ENCODE peak calls at places on chromosome 20, in four cellular contexts. H is dorsolateral prefrontal cortex; F is progenitor cell of endocrine pancreas; N is stimulated activated CD4-positive, alpha-beta T cell treated with anti-CD3 and anti-CD28 coated beads, Interleukin-12 subunit alpha, Interleukin-12 subunit beta, amount 100 ng/mL, for 4 hours. C is an unnamed sample.

GRCh38 chr20:34013532-34013931 is 19.8 kb downstream of the RALY start:
- DNase-seq in F (no peak), H (no peak), N (no peak), C (no peak)

GRCh38 chr20:18101125-18101820 is 36.4 kb upstream of the KAT14 start:
- DNase-seq in H (no peak), N (no peak), F (no peak), C (no peak)

GRCh38 chr20:35007891-35008290 is 52.2 kb downstream of the MYH7B start:
- DNase-seq in F (no peak), H (peak; percentile 7), N (no peak), C (no peak)

GRCh38 chr20:5065489-5066383 is 54.0 kb downstream of the PCNA start:
- DNase-seq in N (no peak), H (peak; percentile 61), F (no peak), C (peak; percentile 91)

GRCh38 chr20:51695574-51696303 is 72.5 kb downstream of the ATP9A start:
- DNase-seq in F (no peak), H (no peak), N (peak; percentile 3), C (peak; percentile 73)

GRCh38 chr20:59232618-59233017 is 67.8 kb upstream of the EDN3 start:
- DNase-seq in H (no peak), F (no peak), N (no peak), C (no peak)

GRCh38 chr20:21601799-21602198 is 87.9 kb upstream of the NKX2-2 start:
- DNase-seq in H (no peak), N (no peak), F (no peak), C (no peak)

GRCh38 chr20:22814475-22815205 is 220.5 kb upstream of the SSTR4 start:
- DNase-seq in F (no peak), H (no peak), N (no peak), C (no peak)

GRCh38 chr20:51206032-51206662 is 183.2 kb upstream of the KCNG1 start:
- DNase-seq in F (no peak), N (no peak), H (no peak), C (no peak)

GRCh38 chr20:5535211-5535756 is 214.9 kb upstream of the SHLD1 start:
- DNase-seq in F (no peak), H (peak; percentile 25), N (no peak), C (peak; percentile 83)

GRCh38 chr20:58760881-58761280 is 68.3 kb downstream of the NPEPL1 start:
- DNase-seq in H (no peak), N (no peak), F (no peak), C (no peak)

GRCh38 chr20:32356935-32357868 is 929 bp upstream of the ASXL1 start:
- DNase-seq in N (no peak), H (no peak), F (peak; percentile 22), C (peak; percentile 46)

GRCh38 chr20:41171736-41172295 is 34.5 kb downstream of the PLCG1 start:
- DNase-seq in F (no peak), H (peak; percentile 5), N (no peak), C (no peak)

GRCh38 chr20:16942702-16943101 is 194.5 kb downstream of the OTOR start:
- DNase-seq in N (no peak), H (no peak), F (no peak), C (no peak)

GRCh38 chr20:41175201-41175651 is 37.9 kb downstream of the PLCG1 start:
- DNase-seq in H (peak; percentile 7), N (no peak), F (peak; percentile 2), C (no peak)

GRCh38 chr20:427401-427800 is 19.3 kb downstream of the RBCK1 start:
- DNase-seq in N (no peak), F (no peak), H (no peak), C (no peak)

GRCh38 chr20:43949741-43950618 is 35.3 kb downstream of the TOX2 start:
- DNase-seq in F (no peak), H (no peak), N (peak; percentile 50), C (peak; percentile 54)

GRCh38 chr20:35252037-35252461 is 25.6 kb downstream of the MMP24 start:
- DNase-seq in N (no peak), H (no peak), F (no peak), C (no peak)

GRCh38 chr20:58852559-58853271 is at the start of gene GNAS:
- DNase-seq in H (peak; percentile 24), F (peak; percentile 47), N (peak; percentile 55), C (peak; percentile 39)

GRCh38 chr20:21102691-21103311 is 3.4 kb downstream of the LINC00237 start:
- DNase-seq in H (no peak), F (peak; percentile 22), N (no peak), C (no peak)

GRCh38 chr20:237479-237878 is 10.4 kb downstream of the DEFB129 start:
- DNase-seq in H (no peak), N (peak; percentile 7), F (no peak), C (no peak)

GRCh38 chr20:60036346-60037119 is 78.3 kb downstream of the CDH26 start:
- DNase-seq in F (no peak), H (no peak), N (no peak), C (no peak)

GRCh38 chr20:48489656-48490055 is 338.1 kb downstream of the PREX1 start:
- DNase-seq in F (no peak), H (peak; percentile 72), N (no peak), C (no peak)

GRCh38 chr20:58154106-58154505 is 74.3 kb downstream of the ANKRD60 start:
- DNase-seq in H (no peak), N (no peak), F (no peak), C (no peak)

GRCh38 chr20:23666698-23667097 is 22.1 kb downstream of the CST4 start:
- DNase-seq in H (no peak), F (no peak), N (no peak), C (no peak)

GRCh38 chr20:54200487-54201267 is 7.2 kb upstream of the PFDN4 start:
- DNase-seq in N (no peak), H (no peak), F (no peak), C (no peak)

GRCh38 chr20:2800590-2801458 is at the start of gene CPXM1:
- DNase-seq in N (no peak), H (no peak), F (peak; percentile 61), C (no peak)

GRCh38 chr20:19275038-19275629 is 62.7 kb downstream of the SLC24A3 start:
- DNase-seq in H (no peak), F (no peak), N (no peak), C (no peak)

GRCh38 chr20:16308754-16309153 is 264.5 kb downstream of the KIF16B start:
- DNase-seq in H (no peak), F (no peak), N (no peak), C (peak; percentile 28)

GRCh38 chr20:47576516-47577033 is 74.9 kb downstream of the NCOA3 start:
- DNase-seq in F (peak; percentile 15), H (peak; percentile 21), N (no peak), C (peak; percentile 92)

GRCh38 chr20:19113343-19113930 is 99.0 kb upstream of the SLC24A3 start:
- DNase-seq in N (no peak), H (no peak), F (no peak), C (no peak)

GRCh38 chr20:34536798-34537394 is 20.7 kb downstream of the DYNLRB1 start:
- DNase-seq in N (peak; percentile 52), F (no peak), H (peak; percentile 84), C (peak; percentile 21)

GRCh38 chr20:3465301-3465700 is 5.5 kb upstream of the ATRN start:
- DNase-seq in F (no peak), H (no peak), N (no peak), C (no peak)

GRCh38 chr20:402898-403581 is 5.1 kb upstream of the RBCK1 start:
- DNase-seq in F (no peak), N (no peak), H (no peak), C (no peak)

GRCh38 chr20:63617876-63618265 is 9.0 kb downstream of the GMEB2 start:
- DNase-seq in N (no peak), F (no peak), H (no peak), C (no peak)

GRCh38 chr20:62578294-62578897 is 63.9 kb upstream of the SLCO4A1 start:
- DNase-seq in N (no peak), F (no peak), H (no peak), C (no peak)

C was measured in brain microvascular endothelial cell.